ENCODE peak calls at places on chromosomes 16 and 17, in five cellular contexts. G is K562, S is HCT116, P is HepG2, N is SK-N-SH. L is an unnamed sample.

GRCh38 chr17:30219833-30220232 is 15.7 kb downstream of the SLC6A4 start:
- DNase-seq in G (peak; percentile 48), S (no peak), P (no peak), N (no peak), L (no peak)

GRCh38 chr16:29824589-29825144 is 4.4 kb downstream of the MVP start:
- DNase-seq in G (no peak), S (no peak), P (no peak), N (no peak), L (no peak)

GRCh38 chr17:65742433-65743312 is 181.2 kb upstream of the AXIN2 start:
- DNase-seq in G (no peak), S (peak; percentile 70), P (peak; percentile 62), N (peak; percentile 14), L (no peak)

GRCh38 chr16:73013974-73014373 is 34.0 kb downstream of the ZFHX3 start:
- DNase-seq in G (no peak), S (no peak), P (no peak), N (no peak), L (no peak)

GRCh38 chr16:68445458-68445857 is 2.9 kb downstream of the SMPD3 start:
- DNase-seq in G (peak; percentile 40), S (peak; percentile 43), P (peak; percentile 67), N (peak; percentile 63), L (peak; percentile 3)

GRCh38 chr17:11768106-11768505 is 169.8 kb downstream of the DNAH9 start:
- DNase-seq in G (no peak), S (no peak), P (no peak), N (no peak), L (no peak)

GRCh38 chr16:21023509-21024202 is 123.1 kb downstream of the LYRM1 start:
- DNase-seq in G (no peak), S (no peak), P (no peak), N (no peak), L (no peak)

GRCh38 chr16:50378417-50378816 is 9.6 kb upstream of the BRD7 start:
- DNase-seq in G (no peak), S (no peak), P (no peak), N (no peak), L (no peak)

GRCh38 chr16:87206646-87207451 is 110.3 kb downstream of the C16orf95 start:
- DNase-seq in G (no peak), S (peak; percentile 28), P (no peak), N (no peak), L (no peak)

GRCh38 chr16:60553316-60553801 is 1482.9 kb downstream of the CDH8 start:
- DNase-seq in G (no peak), S (no peak), P (no peak), N (no peak), L (no peak)

GRCh38 chr16:3022208-3022696 is 1.5 kb downstream of the HCFC1R1 start:
- DNase-seq in G (peak; percentile 50), S (peak; percentile 82), P (peak; percentile 76), N (no peak), L (no peak)

GRCh38 chr17:50693041-50693682 is 14.6 kb downstream of the ANKRD40 start:
- DNase-seq in G (no peak), S (no peak), P (peak; percentile 92), N (no peak), L (no peak)

GRCh38 chr16:49342336-49343265 is 31.0 kb upstream of the C16orf78 start:
- DNase-seq in G (no peak), S (no peak), P (no peak), N (no peak), L (no peak)

GRCh38 chr17:72987166-72987565 is 105.3 kb downstream of the SLC39A11 start:
- DNase-seq in G (no peak), S (no peak), P (no peak), N (no peak), L (no peak)

GRCh38 chr16:86635926-86636325 is 57.6 kb downstream of the FOXL1 start:
- DNase-seq in G (no peak), S (no peak), P (no peak), N (no peak), L (no peak)

DNA sequence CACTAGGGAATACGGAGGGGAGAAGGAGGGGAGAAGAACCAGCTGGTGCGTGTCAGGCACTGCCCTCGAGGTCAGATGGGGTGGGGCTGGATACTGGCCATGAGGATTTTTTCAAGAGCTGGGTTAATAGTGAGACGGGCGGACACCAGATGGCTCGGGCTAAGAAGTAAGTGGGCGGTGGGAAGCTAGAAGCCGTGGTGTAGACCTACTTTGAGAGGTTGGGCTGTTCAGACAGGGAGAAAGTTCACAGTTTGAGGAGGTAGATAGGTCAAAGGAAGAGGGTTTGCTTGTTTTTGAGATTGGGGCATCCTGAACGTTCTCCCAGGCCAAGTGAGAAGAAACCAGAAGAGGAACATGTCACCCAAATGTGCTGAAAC is 303.9 kb downstream of the SEC14L1 start:
- DNase-seq in G (peak; percentile 61), S (no peak), P (no peak), N (no peak), L (no peak)
- H3K9ac ChIP-seq in G (peak overlapping the region; percentile 65), S (no peak overlapping the region), P (no peak overlapping the region), N (no peak overlapping the region), L (no peak overlapping the region)

GRCh38 chr17:74430706-74431567 is 951 bp upstream of the GPRC5C start:
- DNase-seq in G (peak; percentile 63), S (peak; percentile 40), P (peak; percentile 95), N (peak; percentile 72), L (no peak)

GRCh38 chr17:74432484-74433391 is 850 bp downstream of the GPRC5C start:
- DNase-seq in G (no peak), S (no peak), P (no peak), N (no peak), L (no peak)

GRCh38 chr17:74433421-74434121 is 1.7 kb downstream of the GPRC5C start:
- DNase-seq in G (peak; percentile 37), S (no peak), P (peak; percentile 72), N (no peak), L (no peak)

GRCh38 chr17:74430385-74430705 is 1.5 kb upstream of the GPRC5C start:
- DNase-seq in G (no peak), S (no peak), P (no peak), N (no peak), L (no peak)

DNA sequence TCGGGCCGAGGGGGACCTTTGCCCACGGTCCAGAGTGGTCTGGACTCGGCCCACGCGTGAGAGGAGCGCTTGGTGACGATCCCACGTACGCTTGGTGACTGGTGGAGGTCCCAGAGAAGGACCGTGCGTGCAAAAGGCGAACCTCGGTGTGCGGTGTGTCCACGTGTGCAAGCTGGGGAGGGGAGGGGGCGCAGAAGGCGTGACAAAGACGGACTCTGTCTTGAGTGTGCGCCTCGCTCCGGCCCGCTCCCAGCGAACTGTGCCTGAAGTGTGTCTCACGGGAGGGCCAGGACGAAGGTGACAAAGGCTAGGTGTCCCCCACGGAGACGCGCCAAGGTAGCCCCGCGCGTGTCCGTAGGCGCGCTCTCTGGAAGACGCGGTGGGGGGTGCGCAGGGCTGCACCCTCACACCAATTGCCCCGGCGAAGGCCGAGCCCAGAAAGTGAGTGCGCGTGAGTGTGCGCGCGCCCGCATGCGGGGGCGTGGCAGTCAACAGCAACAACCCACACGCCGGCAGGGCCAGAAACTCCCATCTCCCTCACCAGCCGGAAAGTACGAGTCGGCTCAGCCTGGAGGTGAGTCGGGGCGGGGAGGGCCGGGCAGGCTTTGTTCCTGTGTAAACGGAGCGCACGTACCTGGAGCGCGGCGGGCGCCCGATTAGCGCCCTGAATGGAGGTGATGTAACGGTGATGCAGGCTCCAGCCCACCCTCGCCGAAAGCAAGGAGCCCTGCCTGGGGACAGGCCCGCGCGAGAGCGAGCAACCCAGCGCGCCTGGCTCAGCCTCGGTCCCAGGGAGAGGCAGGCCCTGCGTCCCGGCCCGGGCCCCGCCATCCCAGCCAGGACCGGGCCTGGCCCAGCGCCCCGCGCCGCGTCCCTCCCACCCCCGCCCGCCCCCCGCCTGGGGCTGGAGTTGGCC is at the start of gene GPRC5C:
- DNase-seq in G (peak; percentile 56), S (peak; percentile 66), P (peak; percentile 95), N (peak; percentile 84), L (no peak)
- TF ChIP-seq POLR2AphosphoS5 in G (no peak), S (peak; percentile 89), P (peak; percentile 83), N (no peak), L (no peak)

DNA sequence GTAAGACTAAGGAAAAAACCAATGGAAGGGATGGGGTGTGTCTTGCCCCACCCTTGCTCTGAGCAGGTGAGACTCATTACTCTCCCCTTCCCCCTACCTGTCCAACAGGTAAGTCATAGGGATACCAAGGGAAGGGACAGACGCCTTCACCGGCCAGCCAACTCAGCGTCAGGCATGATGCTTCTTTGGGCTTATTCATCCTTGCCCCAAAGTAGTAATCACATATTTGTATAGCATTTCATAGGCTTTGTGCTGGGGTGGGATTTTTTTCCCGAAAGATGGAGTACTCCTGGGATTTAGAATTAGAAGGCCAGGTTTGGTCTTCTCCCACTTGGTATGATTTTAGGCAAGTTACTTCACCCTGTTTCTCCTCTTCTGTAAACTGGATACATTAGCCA is 509 bp upstream of the JUP start:
- DNase-seq in G (no peak), S (no peak), P (no peak), N (no peak), L (no peak)
- H3K9ac ChIP-seq in G (no peak overlapping the region), S (peak overlapping the region; percentile 25), P (no peak overlapping the region), N (no peak overlapping the region), L (no peak overlapping the region)

DNA sequence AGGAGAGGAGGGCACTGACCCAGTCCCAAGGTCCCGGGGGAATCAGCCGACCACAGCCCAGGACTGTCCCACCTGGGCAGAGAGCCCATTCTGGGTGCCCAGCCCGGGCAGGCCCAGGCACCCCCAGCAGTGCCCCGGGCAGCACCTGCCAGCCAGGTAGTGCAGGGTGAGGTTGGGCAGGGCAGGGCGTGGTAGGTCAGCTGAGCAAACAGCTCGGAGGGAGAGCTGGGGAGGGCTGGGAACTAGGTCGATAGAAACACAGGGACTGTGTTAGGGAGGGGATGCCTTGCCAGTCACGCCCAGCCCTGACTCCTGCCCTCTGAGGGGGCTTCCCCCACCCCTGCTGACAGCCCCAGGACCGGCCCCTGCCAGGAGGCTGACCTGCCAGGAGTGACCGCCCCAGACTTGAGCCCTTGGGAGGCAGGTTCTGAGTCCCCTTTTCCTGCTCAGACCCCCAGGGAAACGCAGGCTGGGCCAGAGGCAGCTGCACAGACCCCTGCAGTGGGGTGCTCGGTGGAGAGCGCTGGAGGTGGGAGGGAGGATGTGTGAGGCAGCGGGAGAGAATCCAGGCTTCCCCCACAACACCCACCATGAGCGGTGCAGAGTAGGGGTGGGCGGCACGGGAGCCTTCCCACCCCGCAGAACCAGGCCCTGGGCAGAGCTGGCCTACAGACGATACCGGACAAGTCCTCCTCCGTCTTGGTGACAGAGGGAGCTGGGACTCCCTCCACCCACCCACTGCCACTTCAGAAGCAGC is 4.7 kb downstream of the HS3ST6 start:
- DNase-seq in G (no peak), S (no peak), P (no peak), N (no peak), L (no peak)
- TF ChIP-seq POLR2AphosphoS5 in G (no peak), S (no peak), P (no peak), N (no peak), L (no peak)

L was measured in SK-N-MC.